ENCODE peak calls at places on chromosome 11, in six cellular contexts. One of them, this sample, is unnamed. For H3K36me3, the result is how much of the 10 kb centered on the place peaks cover.

GRCh38 chr11:100682247-100682969 is 4.7 kb upstream of the ARHGAP42 start:
- DNase-seq in colonic mucosa: no peak
- DNase-seq in spleen: no peak
- DNase-seq in IMR-90: peak
- DNase-seq in heart right ventricle: no peak
- DNase-seq in lung: no peak
- DNase-seq in this sample: no peak

GRCh38 chr11:7604331-7604973 is 68.8 kb downstream of the CYB5R2 start:
- DNase-seq in heart right ventricle: no peak
- DNase-seq in spleen: no peak
- DNase-seq in colonic mucosa: peak
- DNase-seq in lung: no peak
- DNase-seq in IMR-90: no peak
- DNase-seq in this sample: no peak

GRCh38 chr11:12854297-12854661 is 154.8 kb upstream of the RASSF10 start:
- DNase-seq in heart right ventricle: no peak
- DNase-seq in IMR-90: no peak
- DNase-seq in spleen: no peak
- DNase-seq in lung: no peak
- DNase-seq in colonic mucosa: no peak
- DNase-seq in this sample: no peak

GRCh38 chr11:35971841-35972422 is 28.1 kb downstream of the LDLRAD3 start:
- DNase-seq in heart right ventricle: no peak
- DNase-seq in lung: no peak
- DNase-seq in spleen: no peak
- DNase-seq in colonic mucosa: no peak
- DNase-seq in IMR-90: no peak
- DNase-seq in this sample: no peak

GRCh38 chr11:121670792-121671275 is 218.1 kb upstream of the SORL1-AS1 start:
- DNase-seq in IMR-90: no peak
- DNase-seq in spleen: no peak
- DNase-seq in lung: no peak
- DNase-seq in colonic mucosa: no peak
- DNase-seq in heart right ventricle: no peak
- DNase-seq in this sample: no peak

GRCh38 chr11:40293655-40294342 is 1165.7 kb downstream of the LRRC4C start:
- DNase-seq in colonic mucosa: peak
- DNase-seq in lung: peak
- DNase-seq in IMR-90: peak
- DNase-seq in heart right ventricle: peak
- DNase-seq in spleen: no peak
- DNase-seq in this sample: peak

GRCh38 chr11:114964676-114965214 is 286.4 kb downstream of the NXPE2 start:
- DNase-seq in lung: no peak
- DNase-seq in IMR-90: no peak
- DNase-seq in colonic mucosa: no peak
- DNase-seq in spleen: no peak
- DNase-seq in heart right ventricle: no peak
- DNase-seq in this sample: no peak

GRCh38 chr11:66639066-66639813 is 737 bp downstream of the RBM4 start:
- DNase-seq in lung: no peak
- DNase-seq in heart right ventricle: peak
- DNase-seq in spleen: no peak
- DNase-seq in IMR-90: peak
- DNase-seq in colonic mucosa: no peak
- DNase-seq in this sample: no peak

GRCh38 chr11:104325093-104325492 is 161.1 kb upstream of the PDGFD start:
- DNase-seq in lung: no peak
- DNase-seq in heart right ventricle: no peak
- DNase-seq in colonic mucosa: no peak
- DNase-seq in spleen: no peak
- DNase-seq in IMR-90: no peak
- DNase-seq in this sample: no peak

GRCh38 chr11:92886243-92886905 is 83.1 kb upstream of the MTNR1B start:
- DNase-seq in heart right ventricle: peak
- DNase-seq in lung: no peak
- DNase-seq in spleen: no peak
- DNase-seq in IMR-90: peak
- DNase-seq in colonic mucosa: peak
- DNase-seq in this sample: no peak

GRCh38 chr11:47506363-47506762 is 46.6 kb downstream of the CELF1 start:
- DNase-seq in lung: no peak
- DNase-seq in colonic mucosa: no peak
- DNase-seq in spleen: no peak
- DNase-seq in IMR-90: peak
- DNase-seq in heart right ventricle: no peak
- DNase-seq in this sample: no peak

GRCh38 chr11:13767461-13767860 is 99.0 kb downstream of the FAR1 start:
- DNase-seq in spleen: no peak
- DNase-seq in colonic mucosa: no peak
- DNase-seq in heart right ventricle: no peak
- DNase-seq in lung: no peak
- DNase-seq in IMR-90: no peak
- DNase-seq in this sample: no peak

GRCh38 chr11:107565219-107565937 is at the start of gene ALKBH8:
- DNase-seq in colonic mucosa: peak
- DNase-seq in heart right ventricle: peak
- DNase-seq in IMR-90: peak
- DNase-seq in spleen: peak
- DNase-seq in lung: peak
- DNase-seq in this sample: no peak

GRCh38 chr11:76603202-76603601 is 67.3 kb downstream of the LRRC32 start:
- DNase-seq in spleen: no peak
- DNase-seq in heart right ventricle: peak
- DNase-seq in lung: no peak
- DNase-seq in IMR-90: no peak
- DNase-seq in colonic mucosa: peak
- DNase-seq in this sample: peak

GRCh38 chr11:76605338-76606074 is 65.0 kb downstream of the LRRC32 start:
- DNase-seq in heart right ventricle: peak
- DNase-seq in IMR-90: no peak
- DNase-seq in spleen: no peak
- DNase-seq in lung: no peak
- DNase-seq in colonic mucosa: peak
- DNase-seq in this sample: peak

GRCh38 chr11:76602431-76602861 is 68.1 kb downstream of the LRRC32 start:
- DNase-seq in lung: no peak
- DNase-seq in colonic mucosa: peak
- DNase-seq in spleen: peak
- DNase-seq in IMR-90: peak
- DNase-seq in heart right ventricle: peak
- DNase-seq in this sample: peak

GRCh38 chr11:76604652-76605241 is 65.8 kb downstream of the LRRC32 start:
- DNase-seq in colonic mucosa: peak
- DNase-seq in heart right ventricle: peak
- DNase-seq in IMR-90: peak
- DNase-seq in spleen: no peak
- DNase-seq in lung: no peak
- DNase-seq in this sample: peak

DNA sequence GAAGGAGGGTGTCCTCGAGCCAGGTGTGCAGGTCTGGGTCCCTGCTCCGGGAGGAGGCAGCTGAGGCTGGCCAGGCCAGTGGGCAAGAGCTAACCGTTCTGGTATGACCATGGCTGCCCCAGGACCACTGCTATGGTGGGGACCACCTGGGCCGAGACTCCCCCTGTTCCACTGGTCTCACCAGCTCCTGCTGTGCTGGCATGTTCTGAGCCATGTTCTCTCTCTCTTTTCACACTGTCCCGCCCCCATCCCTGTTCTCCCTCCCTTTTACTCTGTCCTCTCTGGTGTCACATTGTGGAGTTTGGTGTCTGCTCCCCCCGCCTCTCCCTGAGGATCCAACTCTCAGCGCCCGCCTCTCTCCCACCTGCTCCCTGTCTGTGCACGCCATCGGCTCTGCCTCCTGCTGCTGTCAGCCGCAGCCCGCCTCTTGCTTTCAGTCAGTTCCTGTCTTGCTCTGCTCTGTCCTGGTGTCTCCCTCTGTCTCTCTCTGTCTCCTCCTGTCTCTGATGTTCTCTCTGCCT is 66.4 kb downstream of the LRRC32 start:
- DNase-seq in IMR-90: no peak
- DNase-seq in colonic mucosa: peak
- DNase-seq in spleen: no peak
- DNase-seq in lung: no peak
- DNase-seq in heart right ventricle: peak
- DNase-seq in this sample: peak
- H3K27ac ChIP-seq in IMR-90: no peak
- H3K27ac ChIP-seq in colonic mucosa: peak
- H3K27ac ChIP-seq in spleen: peak
- H3K27ac ChIP-seq in lung: no peak
- H3K27ac ChIP-seq in heart right ventricle: no peak
- H3K27ac ChIP-seq in this sample: peak

GRCh38 chr11:83862033-83862432 is 575.9 kb upstream of the CCDC90B start:
- DNase-seq in colonic mucosa: no peak
- DNase-seq in spleen: no peak
- DNase-seq in IMR-90: no peak
- DNase-seq in heart right ventricle: no peak
- DNase-seq in lung: no peak
- DNase-seq in this sample: no peak
- H3K36me3 ChIP-seq in colonic mucosa: under half
- H3K36me3 ChIP-seq in spleen: under half
- H3K36me3 ChIP-seq in IMR-90: under half
- H3K36me3 ChIP-seq in heart right ventricle: under half
- H3K36me3 ChIP-seq in lung: under half
- H3K36me3 ChIP-seq in this sample: under half

GRCh38 chr11:75342966-75343870 is 8.2 kb downstream of the ARRB1 start:
- DNase-seq in heart right ventricle: no peak
- DNase-seq in lung: peak
- DNase-seq in colonic mucosa: peak
- DNase-seq in IMR-90: peak
- DNase-seq in spleen: no peak
- DNase-seq in this sample: no peak
- H3K27ac ChIP-seq in heart right ventricle: no peak
- H3K27ac ChIP-seq in lung: no peak
- H3K27ac ChIP-seq in colonic mucosa: peak
- H3K27ac ChIP-seq in IMR-90: no peak
- H3K27ac ChIP-seq in spleen: peak
- H3K27ac ChIP-seq in this sample: peak

GRCh38 chr11:117170210-117170609 is 8.3 kb upstream of the SIDT2 start:
- DNase-seq in IMR-90: peak
- DNase-seq in lung: no peak
- DNase-seq in heart right ventricle: no peak
- DNase-seq in spleen: no peak
- DNase-seq in colonic mucosa: no peak
- DNase-seq in this sample: no peak
- H3K36me3 ChIP-seq in IMR-90: under half
- H3K36me3 ChIP-seq in lung: under half
- H3K36me3 ChIP-seq in heart right ventricle: under half
- H3K36me3 ChIP-seq in spleen: half or more
- H3K36me3 ChIP-seq in colonic mucosa: under half
- H3K36me3 ChIP-seq in this sample: under half

GRCh38 chr11:76163289-76163880 is 42.9 kb downstream of the WNT11 start:
- DNase-seq in colonic mucosa: no peak
- DNase-seq in lung: no peak
- DNase-seq in heart right ventricle: no peak
- DNase-seq in IMR-90: no peak
- DNase-seq in spleen: peak
- DNase-seq in this sample: no peak
- H3K27ac ChIP-seq in colonic mucosa: no peak
- H3K27ac ChIP-seq in lung: no peak
- H3K27ac ChIP-seq in heart right ventricle: no peak
- H3K27ac ChIP-seq in IMR-90: no peak
- H3K27ac ChIP-seq in spleen: no peak
- H3K27ac ChIP-seq in this sample: no peak

DNA sequence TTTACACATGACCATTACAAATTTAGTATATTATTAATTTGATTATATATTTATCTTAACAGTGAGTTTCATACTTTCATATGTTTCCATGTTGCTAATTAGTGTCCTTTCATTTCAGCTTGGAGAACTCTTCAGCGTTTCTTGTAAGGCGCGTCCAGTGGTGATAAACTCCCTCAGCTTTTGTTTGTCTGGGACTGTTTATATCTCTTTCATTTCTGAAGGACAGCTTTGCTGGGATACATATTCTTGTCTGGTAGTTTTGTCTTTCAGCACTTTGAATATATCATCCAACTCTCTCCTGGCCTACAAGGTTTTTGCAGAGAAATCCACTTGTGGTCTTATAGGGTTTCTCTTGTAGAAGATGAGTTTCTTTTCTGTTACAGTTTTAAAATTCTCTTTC is 12.4 kb downstream of the BIRC2 start:
- DNase-seq in heart right ventricle: no peak
- DNase-seq in spleen: no peak
- DNase-seq in IMR-90: no peak
- DNase-seq in colonic mucosa: no peak
- DNase-seq in lung: no peak
- DNase-seq in this sample: no peak
- H3K36me3 ChIP-seq in heart right ventricle: under half
- H3K36me3 ChIP-seq in spleen: half or more
- H3K36me3 ChIP-seq in IMR-90: under half
- H3K36me3 ChIP-seq in colonic mucosa: under half
- H3K36me3 ChIP-seq in lung: under half
- H3K36me3 ChIP-seq in this sample: under half

GRCh38 chr11:57406337-57406904 is 16.0 kb upstream of the PRG2 start:
- DNase-seq in lung: no peak
- DNase-seq in heart right ventricle: peak
- DNase-seq in IMR-90: peak
- DNase-seq in spleen: no peak
- DNase-seq in colonic mucosa: no peak
- DNase-seq in this sample: no peak
- H3K27ac ChIP-seq in lung: peak
- H3K27ac ChIP-seq in heart right ventricle: no peak
- H3K27ac ChIP-seq in IMR-90: no peak
- H3K27ac ChIP-seq in spleen: no peak
- H3K27ac ChIP-seq in colonic mucosa: no peak
- H3K27ac ChIP-seq in this sample: no peak

DNA sequence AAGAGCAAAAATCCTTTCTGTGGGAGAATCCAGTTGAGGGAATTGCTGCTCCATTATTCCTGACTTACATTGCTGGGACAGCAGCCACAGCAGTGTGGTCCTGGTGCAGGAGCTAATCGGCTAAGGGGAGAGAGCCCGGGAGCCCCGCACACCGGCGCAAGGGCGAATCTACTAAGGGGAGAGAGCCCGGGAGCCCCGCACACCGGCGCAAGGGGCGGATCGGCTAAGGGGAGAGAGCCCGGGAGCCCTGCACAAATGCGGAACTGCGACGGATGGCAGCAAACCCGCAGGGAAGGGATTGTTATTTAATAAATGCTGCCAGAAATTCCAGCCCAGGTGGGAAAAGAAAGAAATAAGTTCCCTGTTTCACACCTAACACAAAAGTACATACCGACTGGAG is 43.5 kb downstream of the TPCN2 start:
- DNase-seq in colonic mucosa: no peak
- DNase-seq in spleen: no peak
- DNase-seq in heart right ventricle: no peak
- DNase-seq in IMR-90: no peak
- DNase-seq in lung: no peak
- DNase-seq in this sample: no peak
- H3K36me3 ChIP-seq in colonic mucosa: under half
- H3K36me3 ChIP-seq in spleen: half or more
- H3K36me3 ChIP-seq in heart right ventricle: under half
- H3K36me3 ChIP-seq in IMR-90: under half
- H3K36me3 ChIP-seq in lung: under half
- H3K36me3 ChIP-seq in this sample: under half

DNA sequence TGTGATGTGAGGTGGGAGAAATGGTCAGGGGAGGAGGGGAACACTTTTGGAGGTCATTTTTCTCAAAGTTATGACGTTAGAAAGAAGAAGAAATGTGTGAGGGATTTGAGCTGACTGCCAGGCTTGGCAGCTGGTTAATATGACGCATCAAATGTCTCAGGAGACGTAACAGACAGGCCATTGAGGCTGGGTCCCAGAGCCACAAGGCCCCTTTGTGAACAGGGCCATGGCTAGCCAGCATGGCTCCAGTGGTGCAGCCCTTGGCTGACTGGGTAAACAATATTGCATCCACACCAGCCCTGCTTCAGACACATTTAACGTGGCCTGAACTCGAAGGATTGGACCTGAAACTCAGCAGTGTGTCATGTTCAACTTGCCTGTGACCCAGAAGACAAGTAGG is 34.3 kb downstream of the AMOTL1 start:
- DNase-seq in lung: no peak
- DNase-seq in colonic mucosa: no peak
- DNase-seq in IMR-90: no peak
- DNase-seq in spleen: no peak
- DNase-seq in heart right ventricle: no peak
- DNase-seq in this sample: no peak
- H3K27ac ChIP-seq in lung: no peak
- H3K27ac ChIP-seq in colonic mucosa: no peak
- H3K27ac ChIP-seq in IMR-90: no peak
- H3K27ac ChIP-seq in spleen: no peak
- H3K27ac ChIP-seq in heart right ventricle: no peak
- H3K27ac ChIP-seq in this sample: no peak